ENCODE peak calls at places on chromosomes 7 and 10, in seven cellular contexts. One of them, this sample, is unnamed.

GRCh38 chr10:62244785-62245595 is 23.7 kb downstream of the RTKN2 start:
- DNase-seq in C1 segment of cervical spinal cord: peak
- DNase-seq in endothelial cell: peak
- DNase-seq in NCI-H1105 treated with DMSO at 0.1 percent for 48 hours: peak
- DNase-seq in stimulated activated CD4-positive, alpha-beta T cell treated with anti-CD3 and anti-CD28 coated beads, Interleukin-12 subunit alpha, Interleukin-12 subunit beta, amount 100 ng/mL, for 4 hours: no peak
- DNase-seq in Calu3: peak
- DNase-seq in right lobe of liver: no peak
- DNase-seq in this sample: no peak

GRCh38 chr7:158910254-158911053 is 54.1 kb downstream of the DYNC2I1 start:
- DNase-seq in endothelial cell: no peak
- DNase-seq in stimulated activated CD4-positive, alpha-beta T cell treated with anti-CD3 and anti-CD28 coated beads, Interleukin-12 subunit alpha, Interleukin-12 subunit beta, amount 100 ng/mL, for 4 hours: no peak
- DNase-seq in Calu3: no peak
- DNase-seq in C1 segment of cervical spinal cord: no peak
- DNase-seq in NCI-H1105 treated with DMSO at 0.1 percent for 48 hours: no peak
- DNase-seq in right lobe of liver: no peak
- DNase-seq in this sample: no peak

GRCh38 chr10:48505394-48506112 is 99.3 kb downstream of the ARHGAP22 start:
- DNase-seq in stimulated activated CD4-positive, alpha-beta T cell treated with anti-CD3 and anti-CD28 coated beads, Interleukin-12 subunit alpha, Interleukin-12 subunit beta, amount 100 ng/mL, for 4 hours: no peak
- DNase-seq in endothelial cell: no peak
- DNase-seq in NCI-H1105 treated with DMSO at 0.1 percent for 48 hours: no peak
- DNase-seq in Calu3: peak
- DNase-seq in C1 segment of cervical spinal cord: no peak
- DNase-seq in right lobe of liver: no peak
- DNase-seq in this sample: no peak

GRCh38 chr7:157432541-157432956 is 95.7 kb downstream of the DNAJB6 start:
- DNase-seq in NCI-H1105 treated with DMSO at 0.1 percent for 48 hours: peak
- DNase-seq in stimulated activated CD4-positive, alpha-beta T cell treated with anti-CD3 and anti-CD28 coated beads, Interleukin-12 subunit alpha, Interleukin-12 subunit beta, amount 100 ng/mL, for 4 hours: no peak
- DNase-seq in right lobe of liver: peak
- DNase-seq in C1 segment of cervical spinal cord: no peak
- DNase-seq in endothelial cell: peak
- DNase-seq in Calu3: no peak
- DNase-seq in this sample: no peak

GRCh38 chr7:116988363-116988989 is 35.2 kb downstream of the ST7 start:
- DNase-seq in C1 segment of cervical spinal cord: no peak
- DNase-seq in stimulated activated CD4-positive, alpha-beta T cell treated with anti-CD3 and anti-CD28 coated beads, Interleukin-12 subunit alpha, Interleukin-12 subunit beta, amount 100 ng/mL, for 4 hours: no peak
- DNase-seq in NCI-H1105 treated with DMSO at 0.1 percent for 48 hours: peak
- DNase-seq in right lobe of liver: no peak
- DNase-seq in Calu3: no peak
- DNase-seq in endothelial cell: no peak
- DNase-seq in this sample: no peak

GRCh38 chr7:134056816-134057215 is 70.3 kb upstream of the LRGUK start:
- DNase-seq in stimulated activated CD4-positive, alpha-beta T cell treated with anti-CD3 and anti-CD28 coated beads, Interleukin-12 subunit alpha, Interleukin-12 subunit beta, amount 100 ng/mL, for 4 hours: no peak
- DNase-seq in endothelial cell: no peak
- DNase-seq in NCI-H1105 treated with DMSO at 0.1 percent for 48 hours: no peak
- DNase-seq in C1 segment of cervical spinal cord: no peak
- DNase-seq in right lobe of liver: no peak
- DNase-seq in Calu3: no peak
- DNase-seq in this sample: no peak

GRCh38 chr7:115056019-115056418 is 134.1 kb downstream of the MDFIC start:
- DNase-seq in endothelial cell: no peak
- DNase-seq in Calu3: no peak
- DNase-seq in right lobe of liver: no peak
- DNase-seq in stimulated activated CD4-positive, alpha-beta T cell treated with anti-CD3 and anti-CD28 coated beads, Interleukin-12 subunit alpha, Interleukin-12 subunit beta, amount 100 ng/mL, for 4 hours: no peak
- DNase-seq in C1 segment of cervical spinal cord: no peak
- DNase-seq in NCI-H1105 treated with DMSO at 0.1 percent for 48 hours: no peak
- DNase-seq in this sample: no peak

GRCh38 chr7:12756841-12757240 is 69.4 kb downstream of the ARL4A start:
- DNase-seq in right lobe of liver: no peak
- DNase-seq in NCI-H1105 treated with DMSO at 0.1 percent for 48 hours: no peak
- DNase-seq in stimulated activated CD4-positive, alpha-beta T cell treated with anti-CD3 and anti-CD28 coated beads, Interleukin-12 subunit alpha, Interleukin-12 subunit beta, amount 100 ng/mL, for 4 hours: no peak
- DNase-seq in C1 segment of cervical spinal cord: no peak
- DNase-seq in Calu3: no peak
- DNase-seq in endothelial cell: no peak
- DNase-seq in this sample: no peak

GRCh38 chr10:103732339-103732738 is 123.0 kb downstream of the SH3PXD2A start:
- DNase-seq in Calu3: no peak
- DNase-seq in right lobe of liver: no peak
- DNase-seq in stimulated activated CD4-positive, alpha-beta T cell treated with anti-CD3 and anti-CD28 coated beads, Interleukin-12 subunit alpha, Interleukin-12 subunit beta, amount 100 ng/mL, for 4 hours: no peak
- DNase-seq in endothelial cell: no peak
- DNase-seq in C1 segment of cervical spinal cord: no peak
- DNase-seq in NCI-H1105 treated with DMSO at 0.1 percent for 48 hours: no peak
- DNase-seq in this sample: no peak